ENCODE peak calls at places on chromosome 12, in ten cellular contexts. R is T-helper 2 cell, L is mesendoderm, T is anterior cingulate cortex, P is NCI-H187, Z is T-helper 22 cell, Q is SK-MEL-5, V is heart left ventricle, C is stomach, I is SW 1271. D is an unnamed sample.

GRCh38 chr12:28035483-28035882 is 63.0 kb upstream of the PTHLH start:
- DNase-seq in R (no peak), L (peak), T (no peak), P (no peak), Z (no peak), Q (no peak), V (no peak), C (no peak), I (no peak), D (no peak)

GRCh38 chr12:4572670-4573069 is 10.7 kb downstream of the DYRK4 start:
- DNase-seq in R (no peak), L (no peak), T (no peak), P (no peak), Z (no peak), Q (no peak), V (no peak), C (no peak), I (no peak), D (no peak)

GRCh38 chr12:68934392-68934791 is 1.4 kb upstream of the CPM start:
- DNase-seq in R (no peak), L (no peak), T (no peak), P (no peak), Z (no peak), Q (no peak), V (no peak), C (no peak), I (no peak), D (no peak)

GRCh38 chr12:25186788-25187397 is 8.1 kb downstream of the DNAI7 start:
- DNase-seq in R (no peak), L (no peak), T (no peak), P (no peak), Z (no peak), Q (no peak), V (no peak), C (no peak), I (no peak), D (no peak)

GRCh38 chr12:45828402-45828801 is 98.9 kb downstream of the ARID2 start:
- DNase-seq in R (no peak), L (no peak), T (no peak), P (no peak), Z (no peak), Q (no peak), V (no peak), C (no peak), I (no peak), D (no peak)

GRCh38 chr12:62660763-62661162 is 194.1 kb downstream of the MON2 start:
- DNase-seq in R (no peak), L (no peak), T (no peak), P (no peak), Z (no peak), Q (peak), V (no peak), C (no peak), I (peak), D (no peak)

GRCh38 chr12:109597795-109598427 is 24.3 kb downstream of the MVK start:
- DNase-seq in R (peak), L (peak), T (peak), P (peak), Z (peak), Q (peak), V (peak), C (peak), I (peak), D (peak)

GRCh38 chr12:101608301-101609133 is 13.7 kb downstream of the MYBPC1 start:
- DNase-seq in R (no peak), L (no peak), T (no peak), P (no peak), Z (no peak), Q (peak), V (no peak), C (peak), I (no peak), D (no peak)

GRCh38 chr12:9813821-9814798 is 13.2 kb upstream of the KLRF1 start:
- DNase-seq in R (peak), L (peak), T (peak), P (no peak), Z (peak), Q (peak), V (peak), C (peak), I (peak), D (peak)

GRCh38 chr12:71201136-71201679 is 43.4 kb upstream of the TSPAN8 start:
- DNase-seq in R (no peak), L (no peak), T (no peak), P (no peak), Z (no peak), Q (no peak), V (no peak), C (no peak), I (no peak), D (no peak)

GRCh38 chr12:64780531-64781373 is 21.5 kb upstream of the GNS start:
- DNase-seq in R (peak), L (peak), T (no peak), P (peak), Z (no peak), Q (no peak), V (peak), C (peak), I (no peak), D (peak)

GRCh38 chr12:480831-481230 is 21.1 kb downstream of the B4GALNT3 start:
- DNase-seq in R (no peak), L (peak), T (no peak), P (no peak), Z (no peak), Q (no peak), V (peak), C (no peak), I (no peak), D (peak)

GRCh38 chr12:58533652-58534051 is 386.7 kb downstream of the LRIG3 start:
- DNase-seq in R (no peak), L (no peak), T (no peak), P (no peak), Z (no peak), Q (no peak), V (no peak), C (no peak), I (no peak), D (no peak)

GRCh38 chr12:104763163-104763805 is 194.8 kb downstream of the SLC41A2 start:
- DNase-seq in R (no peak), L (no peak), T (no peak), P (no peak), Z (no peak), Q (no peak), V (no peak), C (no peak), I (no peak), D (no peak)

GRCh38 chr12:31363416-31363809 is 37.5 kb upstream of the SINHCAF start:
- DNase-seq in R (no peak), L (no peak), T (no peak), P (no peak), Z (no peak), Q (no peak), V (no peak), C (no peak), I (no peak), D (no peak)

GRCh38 chr12:19946549-19946948 is 421.8 kb upstream of the PDE3A start:
- DNase-seq in R (no peak), L (no peak), T (no peak), P (no peak), Z (no peak), Q (no peak), V (no peak), C (no peak), I (no peak), D (no peak)

GRCh38 chr12:53951577-53952334 is 2.9 kb upstream of the HOXC12 start:
- DNase-seq in R (no peak), L (no peak), T (no peak), P (no peak), Z (no peak), Q (no peak), V (no peak), C (no peak), I (no peak), D (peak)

GRCh38 chr12:72863671-72864070 is 591.5 kb downstream of the TRHDE start:
- DNase-seq in R (no peak), L (no peak), T (no peak), P (no peak), Z (no peak), Q (no peak), V (no peak), C (no peak), I (no peak), D (no peak)

D was measured in uterus.